ENCODE peak calls at places on chromosomes 13 and 19, in six cellular contexts. G, U, J, M, C and I are unnamed samples.

GRCh38 chr19:19444694-19445155 is 39.2 kb downstream of the GATAD2A start:
- DNase-seq in U (no peak), G (peak), M (peak), J (peak), C (no peak), I (no peak)

GRCh38 chr19:19259741-19260140 is 13.4 kb downstream of the TM6SF2 start:
- DNase-seq in G (no peak), C (peak), U (peak), M (peak), J (peak), I (no peak)

GRCh38 chr13:33868343-33868994 is 50.5 kb downstream of the RFC3 start:
- DNase-seq in J (no peak), U (no peak), G (no peak), M (peak), C (no peak), I (no peak)

GRCh38 chr19:39423258-39424086 is 11.0 kb downstream of the PLEKHG2 start:
- DNase-seq in U (no peak), J (no peak), M (no peak), C (no peak), G (no peak), I (no peak)

GRCh38 chr19:1992759-1993260 is 22.7 kb downstream of the BTBD2 start:
- DNase-seq in J (peak), M (peak), C (no peak), G (peak), U (no peak), I (no peak)

GRCh38 chr13:111950697-111951096 is 116.3 kb upstream of the SOX1 start:
- DNase-seq in M (no peak), C (no peak), J (no peak), G (no peak), U (no peak), I (no peak)

GRCh38 chr13:91375119-91375729 is 23.2 kb upstream of the GPC5 start:
- DNase-seq in C (no peak), J (peak), G (peak), M (peak), U (no peak), I (peak)

GRCh38 chr13:110297011-110297410 is 9.9 kb downstream of the COL4A1 start:
- DNase-seq in U (no peak), C (no peak), J (no peak), M (no peak), G (no peak), I (no peak)

GRCh38 chr19:46812898-46813569 is 24.6 kb upstream of the SLC1A5 start:
- DNase-seq in C (no peak), G (peak), U (no peak), M (no peak), J (peak), I (no peak)

GRCh38 chr13:75124415-75124814 is 357.6 kb downstream of the TBC1D4 start:
- DNase-seq in J (no peak), G (no peak), C (no peak), U (no peak), M (no peak), I (no peak)

GRCh38 chr19:42154471-42155323 is 22.5 kb upstream of the POU2F2 start:
- DNase-seq in J (no peak), C (no peak), U (no peak), G (no peak), M (no peak), I (no peak)

GRCh38 chr13:65292488-65292901 is 1937.6 kb downstream of the PCDH9 start:
- DNase-seq in G (peak), J (peak), U (peak), M (peak), C (peak), I (no peak)

GRCh38 chr19:6519289-6519688 is 11.5 kb upstream of the TNFSF9 start:
- DNase-seq in U (no peak), M (peak), G (peak), J (peak), C (no peak), I (no peak)

GRCh38 chr13:44726777-44727176 is 150.6 kb upstream of the TSC22D1 start:
- DNase-seq in J (no peak), M (no peak), G (no peak), U (no peak), C (no peak), I (no peak)

GRCh38 chr19:4456843-4457653 is 546 bp downstream of the UBXN6 start:
- DNase-seq in U (no peak), C (no peak), J (peak), G (peak), M (peak), I (peak)

GRCh38 chr13:26412961-26413716 is 144.3 kb upstream of the WASF3 start:
- DNase-seq in G (no peak), M (no peak), J (no peak), C (no peak), U (no peak), I (no peak)

GRCh38 chr19:17739121-17739875 is 12.0 kb upstream of the FCHO1 start:
- DNase-seq in U (no peak), C (no peak), G (no peak), J (no peak), M (no peak), I (no peak)

GRCh38 chr19:35013820-35014754 is 14.0 kb downstream of the GRAMD1A start:
- DNase-seq in C (no peak), U (no peak), G (no peak), M (no peak), J (no peak), I (no peak)

GRCh38 chr13:104900186-104900817 is 1635.2 kb downstream of the EFNB2 start:
- DNase-seq in G (no peak), M (no peak), U (no peak), C (no peak), J (no peak), I (no peak)

GRCh38 chr19:10519421-10519820 is 2.2 kb upstream of the S1PR5 start:
- DNase-seq in C (no peak), J (no peak), M (no peak), G (no peak), U (no peak), I (no peak)

GRCh38 chr19:35665157-35665556 is 1.2 kb upstream of the UPK1A start:
- DNase-seq in J (no peak), C (no peak), G (no peak), M (no peak), U (no peak), I (no peak)

GRCh38 chr13:60396783-60397692 is at the start of gene TDRD3:
- DNase-seq in C (peak), M (peak), U (peak), J (peak), G (peak), I (peak)